ENCODE peak calls at places on chromosomes 7 and 10, in nine cellular contexts. N is HCT116, J is A549, I is heart left ventricle, W is transverse colon, K is sigmoid colon, T is tibial nerve, Z is breast epithelium, B is testis. O is an unnamed sample.

GRCh38 chr7:1449951-1450350 is 9.3 kb downstream of the MICALL2 start:
- DNase-seq in B (no peak), J (no peak), T (no peak), K (no peak), I (no peak), Z (no peak), N (no peak), W (no peak), O (no peak)

GRCh38 chr7:98365863-98366561 is 34.9 kb downstream of the BAIAP2L1 start:
- DNase-seq in B (no peak), I (peak), N (no peak), J (no peak), W (peak), Z (no peak), K (no peak), T (peak), O (peak)

GRCh38 chr7:81299272-81299671 is 380.4 kb upstream of the SEMA3C start:
- DNase-seq in T (no peak), Z (no peak), W (no peak), J (peak), K (no peak), B (no peak), N (peak), I (no peak), O (no peak)

GRCh38 chr10:133394064-133394663 is at the start of gene MTG1:
- DNase-seq in N (peak), K (peak), I (peak), W (peak), T (peak), B (peak), J (peak), Z (peak), O (peak)

GRCh38 chr10:52484426-52485065 is 170.5 kb downstream of the DKK1 start:
- DNase-seq in K (no peak), I (no peak), B (no peak), W (no peak), J (no peak), N (no peak), Z (no peak), T (no peak), O (no peak)

GRCh38 chr10:111079241-111079760 is 2.5 kb downstream of the ADRA2A start:
- DNase-seq in B (no peak), I (no peak), Z (no peak), K (no peak), N (no peak), T (no peak), W (no peak), J (no peak), O (peak)

GRCh38 chr10:12835709-12836108 is 165.8 kb downstream of the CCDC3 start:
- DNase-seq in Z (no peak), B (no peak), N (peak), I (no peak), K (no peak), J (peak), T (no peak), W (no peak), O (no peak)

GRCh38 chr10:124886195-124886594 is 55.7 kb upstream of the ZRANB1 start:
- DNase-seq in K (no peak), I (no peak), N (no peak), W (no peak), T (no peak), Z (no peak), B (no peak), J (no peak), O (no peak)

GRCh38 chr7:79430391-79430790 is 23.1 kb downstream of the MAGI2 start:
- DNase-seq in Z (no peak), J (no peak), B (no peak), K (no peak), N (no peak), T (no peak), I (no peak), W (no peak), O (no peak)

GRCh38 chr10:51397695-51398094 is 301.7 kb downstream of the CSTF2T start:
- DNase-seq in Z (peak), J (no peak), T (peak), B (no peak), I (peak), W (peak), N (no peak), K (peak), O (no peak)

GRCh38 chr7:25263292-25263691 is 35.0 kb upstream of the NPVF start:
- DNase-seq in W (no peak), N (no peak), Z (no peak), T (no peak), J (no peak), B (no peak), K (no peak), I (no peak), O (no peak)

GRCh38 chr7:19754521-19755116 is 18.8 kb downstream of the TMEM196 start:
- DNase-seq in W (no peak), T (no peak), J (no peak), B (no peak), Z (no peak), K (no peak), N (peak), I (no peak), O (no peak)

GRCh38 chr10:24360286-24361127 is 151.6 kb downstream of the KIAA1217 start:
- DNase-seq in K (no peak), I (peak), N (peak), Z (peak), W (peak), T (peak), J (peak), B (peak), O (peak)

GRCh38 chr10:119131512-119132240 is 27.8 kb downstream of the DENND10 start:
- DNase-seq in Z (no peak), W (no peak), B (no peak), T (no peak), N (no peak), J (no peak), K (peak), I (no peak), O (no peak)

GRCh38 chr7:139725077-139725476 is 52.7 kb downstream of the HIPK2 start:
- DNase-seq in J (no peak), T (no peak), N (no peak), I (no peak), K (no peak), B (no peak), Z (no peak), W (peak), O (no peak)

GRCh38 chr7:128835231-128835751 is 5.1 kb downstream of the FLNC start:
- DNase-seq in I (no peak), B (no peak), N (no peak), W (no peak), K (peak), Z (no peak), J (no peak), T (no peak), O (no peak)

GRCh38 chr10:8438603-8439002 is 384.1 kb downstream of the GATA3 start:
- DNase-seq in J (no peak), K (no peak), I (no peak), B (no peak), W (no peak), Z (no peak), T (no peak), N (no peak), O (no peak)

GRCh38 chr10:78035437-78035836 is 1.8 kb downstream of the RPS24 start:
- DNase-seq in J (no peak), I (no peak), K (no peak), N (no peak), W (no peak), T (no peak), B (no peak), Z (no peak), O (no peak)
- H3K4me3 ChIP-seq in J (peak), I (no peak), K (peak), N (peak), W (no peak), T (no peak), B (no peak), Z (no peak), O (no peak)

GRCh38 chr10:27525819-27526218 is 21.7 kb downstream of the RAB18 start:
- DNase-seq in I (no peak), W (no peak), T (no peak), K (no peak), Z (no peak), B (no peak), N (no peak), J (no peak), O (no peak)
- TF ChIP-seq CTCF in I (no peak), W (no peak), T (no peak), K (no peak), Z (no peak), B (no peak), N (no peak), J (no peak), O (no peak)

GRCh38 chr10:86708783-86709778 is 40.8 kb downstream of the LDB3 start:
- DNase-seq in B (no peak), N (no peak), W (no peak), K (peak), I (peak), Z (no peak), T (no peak), J (no peak), O (no peak)

GRCh38 chr10:86711237-86711956 is 43.1 kb downstream of the LDB3 start:
- DNase-seq in T (peak), Z (peak), W (peak), K (peak), J (peak), N (peak), B (peak), I (peak), O (peak)

GRCh38 chr10:86710987-86711236 is 42.6 kb downstream of the LDB3 start:
- DNase-seq in T (no peak), W (no peak), N (no peak), B (no peak), Z (no peak), K (no peak), I (no peak), J (no peak), O (no peak)

GRCh38 chr10:86709786-86710185 is 41.5 kb downstream of the LDB3 start:
- DNase-seq in K (peak), W (no peak), B (no peak), I (no peak), T (no peak), J (no peak), Z (no peak), N (no peak), O (no peak)

GRCh38 chr10:86711957-86712708 is 43.8 kb downstream of the LDB3 start:
- DNase-seq in N (no peak), T (peak), W (no peak), J (peak), K (peak), I (no peak), Z (peak), B (peak), O (peak)
- TF ChIP-seq POLR2A in N (no peak), T (no peak), W (no peak), J (peak), K (no peak), I (no peak), Z (no peak), B (no peak), O (no peak)

DNA sequence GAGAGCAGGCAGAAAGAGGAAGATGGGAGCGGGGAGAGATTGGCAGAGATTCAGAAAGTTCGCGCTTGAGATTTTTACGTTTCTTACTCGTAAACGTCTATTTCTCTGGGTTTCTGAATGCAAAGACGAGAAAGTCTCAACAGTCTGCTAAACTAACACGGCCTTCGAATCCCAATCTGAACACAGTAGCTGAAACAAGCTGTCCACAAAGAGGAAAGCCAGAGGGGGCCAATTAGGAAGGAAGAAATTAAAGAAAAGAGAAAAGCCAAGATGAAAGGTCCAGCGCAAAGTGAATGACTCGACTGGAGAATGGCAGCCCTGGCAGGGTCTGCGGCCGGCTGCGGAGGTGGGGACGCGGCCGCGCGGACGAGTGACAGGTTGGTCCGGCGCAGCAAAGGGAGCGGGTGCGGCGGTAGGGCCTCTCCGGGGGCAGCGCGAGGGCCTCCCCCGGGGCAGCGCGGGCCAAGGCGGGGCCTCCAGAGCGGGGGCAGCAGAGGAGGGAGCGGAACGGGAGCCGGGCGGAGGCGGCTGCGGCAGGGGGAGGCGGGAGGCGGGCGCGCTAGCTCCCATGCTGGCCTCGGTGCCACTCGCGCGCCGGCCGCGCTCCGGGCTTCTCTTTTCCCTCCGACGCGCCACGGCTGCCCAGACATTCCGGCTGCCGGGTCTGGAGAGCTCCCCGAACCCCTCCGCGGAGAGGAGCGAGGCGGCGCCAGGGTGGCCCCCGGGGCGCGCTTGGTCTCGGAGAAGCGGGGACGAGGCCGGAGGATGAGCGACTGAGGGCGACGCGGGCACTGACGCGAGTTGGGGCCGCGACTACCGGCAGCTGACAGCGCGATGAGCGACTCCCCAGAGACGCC is at the start of gene VWC2:
- DNase-seq in T (no peak), I (peak), J (no peak), N (no peak), Z (no peak), B (no peak), W (no peak), K (no peak), O (no peak)
- H3K4me3 ChIP-seq in T (peak), I (peak), J (no peak), N (no peak), Z (peak), B (peak), W (peak), K (peak), O (peak)

DNA sequence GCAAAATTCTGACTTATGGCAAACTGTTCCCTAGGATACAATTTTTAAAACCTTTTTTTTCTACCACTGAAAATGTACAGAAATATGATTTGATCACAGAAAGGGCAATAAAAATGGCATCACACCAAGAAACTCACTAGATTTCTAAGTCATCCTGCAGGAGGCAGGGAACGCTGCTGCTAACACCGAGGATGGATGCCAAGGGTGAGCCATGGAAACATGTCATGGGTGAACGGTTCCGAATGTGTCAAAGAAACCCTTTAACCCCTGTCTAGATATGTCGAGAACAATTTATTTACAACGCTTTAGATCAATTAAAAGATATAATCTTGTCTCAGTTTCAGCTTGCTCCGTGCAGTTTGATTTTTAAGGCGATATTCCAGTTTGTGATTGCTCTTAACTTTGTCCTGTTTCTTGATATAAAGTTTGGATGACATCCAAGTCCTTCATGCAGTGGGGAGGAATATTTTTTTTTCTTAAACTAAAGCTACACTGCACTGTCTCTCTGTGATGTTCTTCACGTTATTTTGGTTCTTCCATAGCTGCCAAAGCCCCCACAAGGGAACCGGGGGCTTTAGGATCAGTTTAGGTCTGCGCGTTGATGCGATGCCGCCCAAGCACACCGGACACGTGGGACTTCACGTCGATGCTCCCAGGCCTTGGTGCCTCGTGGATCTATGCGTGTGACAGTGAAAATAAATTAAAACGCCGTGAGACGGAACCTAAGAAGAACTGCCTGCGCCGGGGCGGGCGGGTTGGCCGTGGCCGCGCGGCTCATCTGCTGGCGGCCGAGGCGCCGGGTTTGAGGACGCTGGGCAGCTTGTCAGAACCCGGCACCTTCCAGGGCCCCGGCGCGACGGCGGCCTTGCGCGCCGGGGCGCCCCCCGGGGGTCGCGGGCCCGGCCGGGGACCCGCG is 220.2 kb downstream of the PHTF2 start:
- DNase-seq in I (peak), B (peak), W (peak), N (no peak), Z (no peak), T (peak), K (peak), J (peak), O (peak)
- TF ChIP-seq CTCF in I (no peak), B (no peak), W (peak), N (no peak), Z (no peak), T (no peak), K (no peak), J (no peak), O (no peak)

DNA sequence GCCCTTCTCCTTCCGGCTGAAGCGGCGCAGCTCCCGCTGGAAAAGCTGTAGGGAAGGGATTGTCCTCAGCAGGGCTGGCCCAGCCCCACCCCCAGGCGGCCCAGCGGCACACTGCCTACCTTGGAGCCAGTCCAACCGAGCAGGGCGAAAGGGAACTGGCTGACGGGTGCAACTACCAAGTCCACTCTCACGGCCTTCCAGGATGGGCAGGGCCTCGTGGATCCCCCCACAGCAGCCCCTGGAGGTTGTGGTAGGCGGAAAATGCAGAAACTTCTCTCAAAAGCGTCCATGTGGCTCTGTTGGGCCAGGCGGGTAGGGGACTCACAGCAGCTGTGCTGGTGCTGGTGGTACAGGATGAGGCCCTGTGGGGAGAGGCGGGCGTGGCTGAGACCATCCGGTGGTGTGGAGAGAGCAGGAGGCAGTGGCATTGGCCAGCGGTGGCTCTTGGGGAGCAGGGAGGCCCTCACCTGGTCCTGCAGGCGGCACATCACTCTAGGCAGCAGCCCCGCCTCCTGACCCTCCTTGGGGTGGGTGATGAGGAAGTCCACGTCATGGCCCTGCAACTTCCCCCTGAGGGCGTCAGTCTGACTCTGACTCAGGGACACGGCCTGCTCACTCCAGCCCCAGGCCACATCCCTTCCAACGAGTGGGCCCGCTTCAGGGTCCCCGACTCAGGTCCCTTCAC is 8.4 kb upstream of the PGAM2 start:
- DNase-seq in W (peak), K (peak), Z (peak), B (peak), I (peak), J (no peak), T (peak), N (no peak), O (peak)
- TF ChIP-seq POLR2A in W (peak), K (no peak), Z (no peak), B (no peak), I (no peak), J (no peak), T (no peak), N (no peak), O (no peak)

O was measured in lower leg skin.